ENCODE peak calls at places on chromosomes 7 and 10, in five cellular contexts. H is naive thymus-derived CD4-positive, alpha-beta T cell; U is aorta; I is heart left ventricle; A is lower lobe of right lung. E is an unnamed sample.

GRCh38 chr7:108585843-108586242 is 16.2 kb downstream of the DNAJB9 start:
- ATAC-seq in H (no peak), U (no peak), I (peak; percentile 89), A (no peak), E (no peak)

GRCh38 chr7:105487559-105488218 is 34.4 kb downstream of the PUS7 start:
- ATAC-seq in H (no peak), U (peak; percentile 81), I (peak; percentile 87), A (peak; percentile 56), E (peak; percentile 73)

GRCh38 chr7:48875300-48875916 is 48.9 kb upstream of the CDC14C start:
- ATAC-seq in H (no peak), U (no peak), I (peak; percentile 75), A (peak; percentile 84), E (no peak)

GRCh38 chr10:2599571-2599970 is 467.8 kb upstream of the PFKP start:
- ATAC-seq in H (no peak), U (no peak), I (no peak), A (no peak), E (no peak)

GRCh38 chr10:86711957-86712708 is 43.8 kb downstream of the LDB3 start:
- ATAC-seq in H (peak; percentile 1), U (no peak), I (no peak), A (no peak), E (peak; percentile 6)

GRCh38 chr10:69226919-69227450 is 6.9 kb downstream of the HKDC1 start:
- ATAC-seq in H (no peak), U (no peak), I (no peak), A (no peak), E (no peak)

GRCh38 chr10:97778452-97779302 is 6.9 kb upstream of the SFRP5 start:
- ATAC-seq in H (no peak), U (no peak), I (no peak), A (no peak), E (no peak)

GRCh38 chr10:110817614-110818013 is 54.1 kb upstream of the PDCD4 start:
- ATAC-seq in H (peak; percentile 53), U (no peak), I (no peak), A (no peak), E (no peak)

GRCh38 chr7:103387267-103387666 is 39.8 kb downstream of the PSMC2 start:
- ATAC-seq in H (no peak), U (no peak), I (no peak), A (no peak), E (no peak)

GRCh38 chr7:124783271-124783670 is 17.7 kb upstream of the GPR37 start:
- ATAC-seq in H (no peak), U (no peak), I (no peak), A (no peak), E (no peak)

GRCh38 chr7:47480576-47481538 is 101.1 kb downstream of the TNS3 start:
- ATAC-seq in H (no peak), U (no peak), I (no peak), A (no peak), E (no peak)

GRCh38 chr7:151058766-151059361 is 525 bp upstream of the SLC4A2 start:
- ATAC-seq in H (no peak), U (no peak), I (no peak), A (no peak), E (no peak)

GRCh38 chr10:113142601-113143000 is 192.6 kb downstream of the TCF7L2 start:
- ATAC-seq in H (no peak), U (no peak), I (no peak), A (no peak), E (no peak)

GRCh38 chr10:77583527-77583926 is 54.1 kb downstream of the KCNMA1 start:
- ATAC-seq in H (no peak), U (no peak), I (no peak), A (no peak), E (no peak)

GRCh38 chr10:78905940-78906308 is 162.8 kb upstream of the ZMIZ1 start:
- ATAC-seq in H (no peak), U (no peak), I (no peak), A (no peak), E (no peak)

GRCh38 chr7:44132039-44132438 is 8.7 kb upstream of the POLD2 start:
- ATAC-seq in H (no peak), U (no peak), I (peak; percentile 57), A (no peak), E (no peak)

GRCh38 chr7:98945852-98946251 is 67.5 kb downstream of the TRRAP start:
- ATAC-seq in H (no peak), U (no peak), I (peak; percentile 63), A (no peak), E (no peak)

GRCh38 chr7:132053871-132054270 is 497.4 kb upstream of the PODXL start:
- ATAC-seq in H (no peak), U (no peak), I (no peak), A (no peak), E (no peak)

GRCh38 chr10:114026189-114027040 is 17.3 kb upstream of the ADRB1 start:
- ATAC-seq in H (no peak), U (no peak), I (no peak), A (peak; percentile 61), E (no peak)

GRCh38 chr10:7339503-7339902 is 71.3 kb downstream of the SFMBT2 start:
- ATAC-seq in H (no peak), U (no peak), I (no peak), A (no peak), E (no peak)

GRCh38 chr7:32531402-32531801 is 36.1 kb downstream of the AVL9 start:
- ATAC-seq in H (no peak), U (no peak), I (no peak), A (no peak), E (no peak)

GRCh38 chr7:23470290-23471089 is at the start of gene IGF2BP3:
- ATAC-seq in H (no peak), U (no peak), I (no peak), A (no peak), E (no peak)

GRCh38 chr10:80165173-80165572 is 32.6 kb downstream of the PLAC9 start:
- ATAC-seq in H (no peak), U (no peak), I (peak; percentile 56), A (no peak), E (no peak)
- H3K27ac ChIP-seq in H (no peak overlapping the region), U (no peak overlapping the region), I (no peak overlapping the region), A (no peak overlapping the region), E (peak overlapping the region; percentile 78)

GRCh38 chr10:74587109-74587508 is 239.3 kb upstream of the KAT6B start:
- ATAC-seq in H (no peak), U (no peak), I (no peak), A (no peak), E (no peak)
- H3K4me1 ChIP-seq in H (peaks cover 37% of the 10 kb centered on the region), U (no peaks in the 10 kb centered on the region), I (peaks cover 24% of the 10 kb centered on the region), A (peaks cover 54% of the 10 kb centered on the region), E (peaks cover 22% of the 10 kb centered on the region)

DNA sequence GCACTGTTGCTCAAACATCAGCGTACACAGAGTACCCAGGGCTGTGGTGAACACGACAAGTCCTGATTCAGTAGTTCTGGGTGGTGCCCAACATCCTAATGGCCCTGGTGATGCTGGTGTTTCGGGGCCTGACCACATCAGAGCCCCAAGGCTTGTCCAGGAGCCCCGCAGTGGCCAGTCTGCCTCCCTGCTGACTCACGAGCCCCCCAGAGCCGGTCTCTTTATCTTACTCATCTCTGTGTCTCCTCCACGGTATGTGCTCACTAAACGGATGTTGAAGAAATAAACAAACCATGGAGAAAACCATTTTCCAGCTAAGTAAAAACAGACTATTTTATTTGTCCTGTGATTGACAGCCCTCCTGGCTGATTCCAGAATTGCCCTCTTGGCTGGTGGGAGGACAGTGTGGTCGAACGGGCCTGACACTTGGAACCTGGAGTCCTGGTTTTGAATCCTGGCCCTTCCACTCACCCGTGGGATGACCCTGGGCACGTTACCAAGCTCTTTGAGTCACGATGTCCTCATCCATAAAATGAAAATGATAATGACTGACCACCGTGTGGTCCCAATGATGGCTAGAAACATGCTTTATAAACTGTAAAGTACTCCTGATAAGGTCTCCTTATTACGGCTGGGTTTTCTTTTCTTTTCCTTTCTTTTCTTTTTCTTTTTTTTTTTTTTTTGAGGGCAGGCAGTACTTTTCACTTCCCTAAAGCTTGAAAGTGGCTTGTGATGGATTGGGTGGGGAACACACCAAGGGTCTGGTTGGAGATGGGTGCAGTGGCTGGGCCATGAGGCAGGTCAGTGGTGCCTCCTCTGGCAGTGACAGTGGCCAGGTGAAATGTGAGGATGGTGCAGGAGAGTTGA is 5.7 kb downstream of the HIP1 start:
- ATAC-seq in H (no peak), U (peak; percentile 10), I (no peak), A (no peak), E (peak; percentile 78)
- H3K27ac ChIP-seq in H (no peak overlapping the region), U (peak overlapping the region; percentile 20), I (no peak overlapping the region), A (peak overlapping the region; percentile 65), E (peak overlapping the region; percentile 25)

GRCh38 chr7:3067193-3067592 is 23.5 kb upstream of the CARD11 start:
- ATAC-seq in H (peak; percentile 36), U (no peak), I (no peak), A (no peak), E (no peak)
- H3K4me1 ChIP-seq in H (peaks cover 81% of the 10 kb centered on the region), U (no peaks in the 10 kb centered on the region), I (no peaks in the 10 kb centered on the region), A (no peaks in the 10 kb centered on the region), E (no peaks in the 10 kb centered on the region)

GRCh38 chr7:92715963-92716362 is 120.4 kb downstream of the CDK6 start:
- ATAC-seq in H (no peak), U (no peak), I (no peak), A (no peak), E (no peak)

GRCh38 chr7:92714767-92715166 is 121.6 kb downstream of the CDK6 start:
- ATAC-seq in H (no peak), U (no peak), I (peak; percentile 47), A (no peak), E (no peak)

GRCh38 chr7:92717982-92718716 is 118.2 kb downstream of the CDK6 start:
- ATAC-seq in H (peak; percentile 91), U (peak; percentile 92), I (peak; percentile 89), A (peak; percentile 87), E (peak; percentile 88)

GRCh38 chr7:92717601-92717981 is 118.8 kb downstream of the CDK6 start:
- ATAC-seq in H (peak; percentile 11), U (peak; percentile 35), I (no peak), A (no peak), E (no peak)

GRCh38 chr7:92716825-92717580 is 119.4 kb downstream of the CDK6 start:
- ATAC-seq in H (no peak), U (no peak), I (no peak), A (no peak), E (no peak)
- H3K27ac ChIP-seq in H (no peak overlapping the region), U (peak overlapping the region; percentile 55), I (no peak overlapping the region), A (peak overlapping the region; percentile 86), E (peak overlapping the region; percentile 91)

E was measured in gastroesophageal sphincter.